ENCODE peak calls at places on chromosome 11, in seven cellular contexts. One of them, this sample, is unnamed.

GRCh38 chr11:12841946-12842630 is 167.0 kb upstream of the RASSF10 start:
- DNase-seq in neuronal stem cell: no peak
- DNase-seq in H1: no peak
- DNase-seq in H9: no peak
- DNase-seq in mesendoderm: peak; percentile 72
- DNase-seq in IMR-90: peak; percentile 84
- DNase-seq in mesenchymal stem cell: peak; percentile 79
- DNase-seq in this sample: peak; percentile 68

GRCh38 chr11:120180571-120181445 is 30.0 kb upstream of the OAF start:
- DNase-seq in mesendoderm: peak; percentile 77
- DNase-seq in mesenchymal stem cell: peak; percentile 56
- DNase-seq in H9: peak; percentile 78
- DNase-seq in H1: peak; percentile 49
- DNase-seq in IMR-90: peak; percentile 90
- DNase-seq in neuronal stem cell: peak; percentile 65
- DNase-seq in this sample: no peak

GRCh38 chr11:17778956-17779860 is 44.6 kb downstream of the KCNC1 start:
- DNase-seq in IMR-90: no peak
- DNase-seq in H9: no peak
- DNase-seq in neuronal stem cell: no peak
- DNase-seq in mesenchymal stem cell: no peak
- DNase-seq in H1: no peak
- DNase-seq in mesendoderm: no peak
- DNase-seq in this sample: no peak

GRCh38 chr11:2943711-2944118 is 14.5 kb upstream of the PHLDA2 start:
- DNase-seq in H9: no peak
- DNase-seq in IMR-90: no peak
- DNase-seq in neuronal stem cell: no peak
- DNase-seq in mesendoderm: no peak
- DNase-seq in H1: no peak
- DNase-seq in mesenchymal stem cell: no peak
- DNase-seq in this sample: no peak

GRCh38 chr11:36372101-36372767 is 76.1 kb downstream of the PRR5L start:
- DNase-seq in H1: no peak
- DNase-seq in IMR-90: peak; percentile 81
- DNase-seq in mesendoderm: no peak
- DNase-seq in H9: no peak
- DNase-seq in neuronal stem cell: no peak
- DNase-seq in mesenchymal stem cell: no peak
- DNase-seq in this sample: peak; percentile 43

GRCh38 chr11:12160680-12161079 is 50.3 kb downstream of the MICAL2 start:
- DNase-seq in H9: no peak
- DNase-seq in mesendoderm: no peak
- DNase-seq in neuronal stem cell: no peak
- DNase-seq in IMR-90: peak; percentile 30
- DNase-seq in H1: no peak
- DNase-seq in mesenchymal stem cell: peak; percentile 74
- DNase-seq in this sample: no peak

GRCh38 chr11:131042711-131043110 is 126.4 kb upstream of the SNX19 start:
- DNase-seq in mesendoderm: no peak
- DNase-seq in mesenchymal stem cell: no peak
- DNase-seq in IMR-90: no peak
- DNase-seq in H9: no peak
- DNase-seq in neuronal stem cell: no peak
- DNase-seq in H1: no peak
- DNase-seq in this sample: no peak

GRCh38 chr11:57729479-57729878 is 11.8 kb upstream of the SELENOH start:
- DNase-seq in mesenchymal stem cell: no peak
- DNase-seq in H1: no peak
- DNase-seq in H9: no peak
- DNase-seq in mesendoderm: no peak
- DNase-seq in IMR-90: no peak
- DNase-seq in neuronal stem cell: no peak
- DNase-seq in this sample: no peak

GRCh38 chr11:87536565-87536964 is 498.8 kb downstream of the TMEM135 start:
- DNase-seq in mesendoderm: no peak
- DNase-seq in IMR-90: no peak
- DNase-seq in H1: no peak
- DNase-seq in H9: no peak
- DNase-seq in mesenchymal stem cell: no peak
- DNase-seq in neuronal stem cell: no peak
- DNase-seq in this sample: no peak

GRCh38 chr11:30487200-30487898 is 98.8 kb downstream of the MPPED2 start:
- DNase-seq in H9: no peak
- DNase-seq in neuronal stem cell: no peak
- DNase-seq in IMR-90: peak; percentile 40
- DNase-seq in mesenchymal stem cell: peak; percentile 82
- DNase-seq in mesendoderm: no peak
- DNase-seq in H1: no peak
- DNase-seq in this sample: no peak

GRCh38 chr11:10407749-10408472 is 47.2 kb upstream of the AMPD3 start:
- DNase-seq in mesenchymal stem cell: no peak
- DNase-seq in H9: peak; percentile 14
- DNase-seq in neuronal stem cell: no peak
- DNase-seq in H1: no peak
- DNase-seq in IMR-90: no peak
- DNase-seq in mesendoderm: no peak
- DNase-seq in this sample: no peak

GRCh38 chr11:116471608-116472007 is 301.2 kb downstream of the BUD13 start:
- DNase-seq in mesenchymal stem cell: no peak
- DNase-seq in H9: no peak
- DNase-seq in H1: no peak
- DNase-seq in mesendoderm: peak; percentile 75
- DNase-seq in neuronal stem cell: no peak
- DNase-seq in IMR-90: peak; percentile 3
- DNase-seq in this sample: peak; percentile 56

GRCh38 chr11:131894615-131895544 is 524.5 kb downstream of the NTM start:
- DNase-seq in H9: no peak
- DNase-seq in mesenchymal stem cell: no peak
- DNase-seq in mesendoderm: no peak
- DNase-seq in H1: no peak
- DNase-seq in IMR-90: no peak
- DNase-seq in neuronal stem cell: no peak
- DNase-seq in this sample: no peak

GRCh38 chr11:6418958-6419611 is at the start of gene APBB1:
- DNase-seq in neuronal stem cell: peak; percentile 75
- DNase-seq in H1: no peak
- DNase-seq in H9: peak; percentile 66
- DNase-seq in mesendoderm: peak; percentile 66
- DNase-seq in mesenchymal stem cell: peak; percentile 64
- DNase-seq in IMR-90: peak; percentile 48
- DNase-seq in this sample: no peak

GRCh38 chr11:43547411-43547718 is 133.2 kb upstream of the HSD17B12 start:
- DNase-seq in neuronal stem cell: no peak
- DNase-seq in mesenchymal stem cell: no peak
- DNase-seq in H9: no peak
- DNase-seq in mesendoderm: no peak
- DNase-seq in IMR-90: no peak
- DNase-seq in H1: no peak
- DNase-seq in this sample: no peak

GRCh38 chr11:16799890-16800289 is 61.4 kb downstream of the C11orf58 start:
- DNase-seq in H1: no peak
- DNase-seq in neuronal stem cell: no peak
- DNase-seq in IMR-90: no peak
- DNase-seq in mesendoderm: peak; percentile 69
- DNase-seq in mesenchymal stem cell: no peak
- DNase-seq in H9: no peak
- DNase-seq in this sample: no peak

GRCh38 chr11:16326679-16327297 is 29.6 kb downstream of the SOX6 start:
- DNase-seq in IMR-90: peak; percentile 78
- DNase-seq in H9: no peak
- DNase-seq in mesendoderm: no peak
- DNase-seq in H1: no peak
- DNase-seq in neuronal stem cell: no peak
- DNase-seq in mesenchymal stem cell: no peak
- DNase-seq in this sample: no peak

GRCh38 chr11:9380773-9381172 is 3.7 kb upstream of the IPO7 start:
- DNase-seq in H9: no peak
- DNase-seq in neuronal stem cell: no peak
- DNase-seq in IMR-90: no peak
- DNase-seq in mesenchymal stem cell: no peak
- DNase-seq in mesendoderm: no peak
- DNase-seq in H1: no peak
- DNase-seq in this sample: no peak

GRCh38 chr11:68890490-68891231 is 13.0 kb downstream of the MRPL21 start:
- DNase-seq in H1: no peak
- DNase-seq in mesenchymal stem cell: no peak
- DNase-seq in IMR-90: peak; percentile 64
- DNase-seq in mesendoderm: no peak
- DNase-seq in H9: no peak
- DNase-seq in neuronal stem cell: no peak
- DNase-seq in this sample: no peak

GRCh38 chr11:65468874-65469333 is 29.9 kb upstream of the MALAT1 start:
- DNase-seq in neuronal stem cell: no peak
- DNase-seq in IMR-90: no peak
- DNase-seq in H9: peak; percentile 94
- DNase-seq in H1: no peak
- DNase-seq in mesenchymal stem cell: peak; percentile 58
- DNase-seq in mesendoderm: peak; percentile 91
- DNase-seq in this sample: peak; percentile 96

GRCh38 chr11:66727883-66728759 is 895 bp downstream of the SPTBN2 start:
- DNase-seq in mesendoderm: peak; percentile 31
- DNase-seq in neuronal stem cell: no peak
- DNase-seq in H9: no peak
- DNase-seq in mesenchymal stem cell: no peak
- DNase-seq in IMR-90: no peak
- DNase-seq in H1: no peak
- DNase-seq in this sample: no peak

GRCh38 chr11:20031155-20032001 is 128.9 kb downstream of the DBX1 start:
- DNase-seq in neuronal stem cell: no peak
- DNase-seq in mesenchymal stem cell: peak; percentile 91
- DNase-seq in mesendoderm: peak; percentile 93
- DNase-seq in H9: peak; percentile 51
- DNase-seq in IMR-90: peak; percentile 95
- DNase-seq in H1: no peak
- DNase-seq in this sample: peak; percentile 85

GRCh38 chr11:65500262-65501004 is 1.6 kb downstream of the MALAT1 start:
- DNase-seq in IMR-90: peak; percentile 58
- DNase-seq in mesendoderm: peak; percentile 73
- DNase-seq in neuronal stem cell: no peak
- DNase-seq in H9: no peak
- DNase-seq in mesenchymal stem cell: peak; percentile 69
- DNase-seq in H1: no peak
- DNase-seq in this sample: peak; percentile 64

GRCh38 chr11:46315033-46315738 is 32.1 kb upstream of the DGKZ start:
- DNase-seq in neuronal stem cell: peak; percentile 77
- DNase-seq in H9: peak; percentile 93
- DNase-seq in H1: peak; percentile 77
- DNase-seq in IMR-90: peak; percentile 71
- DNase-seq in mesenchymal stem cell: peak; percentile 87
- DNase-seq in mesendoderm: peak; percentile 96
- DNase-seq in this sample: peak; percentile 56
- H3K4me2 ChIP-seq in neuronal stem cell: no peak overlapping the region
- H3K4me2 ChIP-seq in H9: no peak overlapping the region
- H3K4me2 ChIP-seq in H1: no peak overlapping the region
- H3K4me2 ChIP-seq in IMR-90: no peak overlapping the region
- H3K4me2 ChIP-seq in mesenchymal stem cell: no peak overlapping the region
- H3K4me2 ChIP-seq in mesendoderm: no peak overlapping the region
- H3K4me2 ChIP-seq in this sample: no peak overlapping the region

DNA sequence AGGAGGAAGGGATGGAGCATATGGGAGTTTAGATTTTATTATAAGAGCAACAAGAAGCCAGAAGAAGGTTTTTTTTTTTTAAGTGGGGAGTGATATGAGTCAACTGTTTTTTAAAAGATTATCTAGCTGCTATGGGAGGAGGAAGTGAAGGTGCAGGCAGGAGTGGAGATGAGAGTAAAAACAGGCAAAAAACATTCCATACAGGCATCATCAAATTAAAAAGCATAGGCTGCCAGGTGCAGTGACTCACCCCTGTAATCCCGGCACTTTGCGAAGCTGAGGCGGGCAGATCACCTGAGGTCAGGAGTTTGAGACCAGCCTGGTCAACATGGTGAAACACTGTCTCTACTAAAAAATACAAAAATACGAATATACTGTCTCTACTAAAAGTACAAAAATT is 368.4 kb upstream of the MTNR1B start:
- DNase-seq in mesendoderm: no peak
- DNase-seq in neuronal stem cell: no peak
- DNase-seq in mesenchymal stem cell: no peak
- DNase-seq in H1: no peak
- DNase-seq in IMR-90: no peak
- DNase-seq in H9: no peak
- DNase-seq in this sample: no peak
- H3K9ac ChIP-seq in mesendoderm: no peak overlapping the region
- H3K9ac ChIP-seq in neuronal stem cell: no peak overlapping the region
- H3K9ac ChIP-seq in mesenchymal stem cell: no peak overlapping the region
- H3K9ac ChIP-seq in H1: no peak overlapping the region
- H3K9ac ChIP-seq in IMR-90: no peak overlapping the region
- H3K9ac ChIP-seq in H9: no peak overlapping the region
- H3K9ac ChIP-seq in this sample: no peak overlapping the region

GRCh38 chr11:22769081-22769480 is 60.5 kb downstream of the SVIP start:
- DNase-seq in H1: no peak
- DNase-seq in mesenchymal stem cell: no peak
- DNase-seq in H9: no peak
- DNase-seq in mesendoderm: no peak
- DNase-seq in IMR-90: no peak
- DNase-seq in neuronal stem cell: no peak
- DNase-seq in this sample: no peak

GRCh38 chr11:22768281-22768680 is 61.3 kb downstream of the SVIP start:
- DNase-seq in mesenchymal stem cell: no peak
- DNase-seq in IMR-90: no peak
- DNase-seq in H9: no peak
- DNase-seq in neuronal stem cell: no peak
- DNase-seq in H1: no peak
- DNase-seq in mesendoderm: no peak
- DNase-seq in this sample: no peak

GRCh38 chr11:22761066-22761465 is 68.5 kb downstream of the SVIP start:
- DNase-seq in H9: no peak
- DNase-seq in mesenchymal stem cell: no peak
- DNase-seq in IMR-90: no peak
- DNase-seq in neuronal stem cell: no peak
- DNase-seq in mesendoderm: peak; percentile 28
- DNase-seq in H1: no peak
- DNase-seq in this sample: no peak

GRCh38 chr11:22763166-22763565 is 66.4 kb downstream of the SVIP start:
- DNase-seq in neuronal stem cell: no peak
- DNase-seq in mesendoderm: peak; percentile 7
- DNase-seq in H9: no peak
- DNase-seq in mesenchymal stem cell: no peak
- DNase-seq in IMR-90: no peak
- DNase-seq in H1: no peak
- DNase-seq in this sample: no peak

DNA sequence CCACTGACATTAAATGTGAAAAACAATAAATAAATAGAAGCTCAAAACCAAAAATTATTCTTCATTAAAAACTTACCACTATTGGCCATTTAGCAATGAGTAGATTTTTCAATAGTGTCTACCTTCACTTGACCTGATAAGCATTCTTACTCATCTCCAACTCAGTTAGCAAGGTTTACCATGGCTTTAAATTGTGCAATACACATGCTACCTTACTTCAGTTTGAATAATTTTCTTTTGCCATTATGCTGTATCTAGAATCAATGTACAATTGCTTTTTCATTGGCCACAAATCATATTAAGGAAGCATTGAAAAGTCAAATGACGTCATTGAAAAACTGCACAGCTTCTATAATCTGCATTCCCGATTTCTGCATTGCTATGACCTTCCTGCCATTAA is 64.9 kb downstream of the SVIP start:
- DNase-seq in mesenchymal stem cell: no peak
- DNase-seq in H1: no peak
- DNase-seq in IMR-90: no peak
- DNase-seq in neuronal stem cell: no peak
- DNase-seq in H9: no peak
- DNase-seq in mesendoderm: no peak
- DNase-seq in this sample: no peak
- H2BK5ac ChIP-seq in mesenchymal stem cell: no peak overlapping the region
- H2BK5ac ChIP-seq in H1: no peak overlapping the region
- H2BK5ac ChIP-seq in IMR-90: no peak overlapping the region
- H2BK5ac ChIP-seq in neuronal stem cell: no peak overlapping the region
- H2BK5ac ChIP-seq in H9: no peak overlapping the region
- H2BK5ac ChIP-seq in mesendoderm: no peak overlapping the region
- H2BK5ac ChIP-seq in this sample: no peak overlapping the region

GRCh38 chr11:102447941-102448868 is 4.4 kb downstream of the TMEM123 start:
- DNase-seq in H9: no peak
- DNase-seq in neuronal stem cell: no peak
- DNase-seq in IMR-90: no peak
- DNase-seq in mesendoderm: no peak
- DNase-seq in mesenchymal stem cell: no peak
- DNase-seq in H1: no peak
- DNase-seq in this sample: no peak
- H3K4me2 ChIP-seq in H9: no peak overlapping the region
- H3K4me2 ChIP-seq in neuronal stem cell: no peak overlapping the region
- H3K4me2 ChIP-seq in IMR-90: no peak overlapping the region
- H3K4me2 ChIP-seq in mesendoderm: no peak overlapping the region
- H3K4me2 ChIP-seq in mesenchymal stem cell: no peak overlapping the region
- H3K4me2 ChIP-seq in H1: no peak overlapping the region
- H3K4me2 ChIP-seq in this sample: no peak overlapping the region